ENCODE peak calls at places on chromosomes 16 and 17, in eight cellular contexts. B, A, G, V, O, H, P and R are unnamed samples.

GRCh38 chr16:17369441-17369951 is 101.3 kb downstream of the XYLT1 start:
- DNase-seq in B (no peak), A (no peak), G (peak; percentile 74), V (no peak), O (peak; percentile 76), H (no peak), P (no peak), R (no peak)

GRCh38 chr17:37092701-37093100 is 143.9 kb downstream of the AATF start:
- DNase-seq in B (no peak), A (no peak), G (no peak), V (no peak), O (no peak), H (no peak), P (no peak), R (no peak)

GRCh38 chr16:19067349-19068236 is at the start of gene COQ7:
- DNase-seq in B (peak; percentile 100), A (peak; percentile 100), G (peak; percentile 98), V (peak; percentile 98), O (peak; percentile 99), H (peak; percentile 100), P (peak; percentile 99), R (peak; percentile 99)

GRCh38 chr17:37060094-37060493 is 111.3 kb downstream of the AATF start:
- DNase-seq in B (no peak), A (no peak), G (no peak), V (no peak), O (no peak), H (no peak), P (no peak), R (no peak)

GRCh38 chr16:86355538-86355937 is 154.8 kb upstream of the FOXF1 start:
- DNase-seq in B (peak; percentile 95), A (peak; percentile 80), G (no peak), V (no peak), O (no peak), H (peak; percentile 55), P (no peak), R (peak; percentile 54)

GRCh38 chr17:61862975-61863800 is at the start of gene BRIP1:
- DNase-seq in B (peak; percentile 91), A (peak; percentile 96), G (peak; percentile 82), V (peak; percentile 98), O (peak; percentile 94), H (peak; percentile 59), P (peak; percentile 98), R (peak; percentile 94)

GRCh38 chr17:12510535-12510934 is 155.2 kb upstream of the MYOCD start:
- DNase-seq in B (peak; percentile 49), A (peak; percentile 48), G (no peak), V (peak; percentile 25), O (no peak), H (no peak), P (no peak), R (no peak)

GRCh38 chr16:73326770-73327470 is 279.0 kb upstream of the ZFHX3 start:
- DNase-seq in B (no peak), A (no peak), G (no peak), V (no peak), O (no peak), H (no peak), P (no peak), R (peak; percentile 9)

GRCh38 chr16:57999366-57999970 is 1.0 kb downstream of the ZNF319 start:
- DNase-seq in B (peak; percentile 27), A (peak; percentile 54), G (peak; percentile 30), V (no peak), O (no peak), H (no peak), P (no peak), R (no peak)

GRCh38 chr17:82297280-82297803 is 20.1 kb downstream of the CD7 start:
- DNase-seq in B (peak; percentile 80), A (peak; percentile 96), G (peak; percentile 87), V (peak; percentile 86), O (peak; percentile 85), H (no peak), P (peak; percentile 98), R (peak; percentile 90)

GRCh38 chr17:82299452-82299851 is 18.0 kb downstream of the CD7 start:
- DNase-seq in B (no peak), A (no peak), G (peak; percentile 51), V (no peak), O (no peak), H (no peak), P (no peak), R (no peak)

GRCh38 chr17:82297804-82298537 is 19.4 kb downstream of the CD7 start:
- DNase-seq in B (peak; percentile 90), A (peak; percentile 97), G (peak; percentile 93), V (peak; percentile 97), O (peak; percentile 90), H (peak; percentile 75), P (peak; percentile 98), R (peak; percentile 90)

GRCh38 chr17:82300228-82300627 is 17.2 kb downstream of the CD7 start:
- DNase-seq in B (no peak), A (no peak), G (no peak), V (no peak), O (no peak), H (no peak), P (no peak), R (no peak)

GRCh38 chr17:82298538-82299421 is 18.6 kb downstream of the CD7 start:
- DNase-seq in B (no peak), A (no peak), G (peak; percentile 48), V (no peak), O (no peak), H (no peak), P (no peak), R (no peak)
- H3K4me3 ChIP-seq in B (peak overlapping the region; percentile 58), A (peak overlapping the region; percentile 33), G (peak overlapping the region; percentile 34), V (peak overlapping the region; percentile 69), O (peak overlapping the region; percentile 40), H (peak overlapping the region; percentile 56), P (no peak overlapping the region), R (peak overlapping the region; percentile 52)

GRCh38 chr17:4500188-4500565 is 1.5 kb downstream of the SPNS2 start:
- DNase-seq in B (no peak), A (no peak), G (no peak), V (no peak), O (no peak), H (no peak), P (no peak), R (no peak)

GRCh38 chr17:4501295-4501949 is 2.7 kb downstream of the SPNS2 start:
- DNase-seq in B (no peak), A (no peak), G (no peak), V (no peak), O (peak; percentile 61), H (no peak), P (no peak), R (no peak)

GRCh38 chr17:4498461-4499397 is at the start of gene SPNS2:
- DNase-seq in B (no peak), A (peak; percentile 72), G (peak; percentile 70), V (peak; percentile 48), O (peak; percentile 53), H (no peak), P (no peak), R (no peak)

GRCh38 chr17:4497101-4497824 is 1.4 kb upstream of the SPNS2 start:
- DNase-seq in B (peak; percentile 52), A (peak; percentile 43), G (no peak), V (peak; percentile 79), O (no peak), H (no peak), P (no peak), R (no peak)

GRCh38 chr17:4499431-4500187 is 928 bp downstream of the SPNS2 start:
- DNase-seq in B (no peak), A (peak; percentile 18), G (peak; percentile 22), V (no peak), O (no peak), H (no peak), P (no peak), R (no peak)
- H3K4me3 ChIP-seq in B (no peak overlapping the region), A (no peak overlapping the region), G (peak overlapping the region; percentile 52), V (peak overlapping the region; percentile 57), O (peak overlapping the region; percentile 57), H (no peak overlapping the region), P (no peak overlapping the region), R (no peak overlapping the region)

GRCh38 chr16:1330260-1330914 is 3.1 kb upstream of the BAIAP3 start:
- DNase-seq in B (no peak), A (no peak), G (no peak), V (peak; percentile 57), O (no peak), H (no peak), P (no peak), R (no peak)

GRCh38 chr16:1333149-1333812 is at the start of gene BAIAP3:
- DNase-seq in B (no peak), A (peak; percentile 69), G (peak; percentile 59), V (peak; percentile 27), O (no peak), H (no peak), P (no peak), R (no peak)

GRCh38 chr16:1332618-1333148 is 762 bp upstream of the BAIAP3 start:
- DNase-seq in B (no peak), A (no peak), G (no peak), V (no peak), O (no peak), H (no peak), P (no peak), R (no peak)

GRCh38 chr16:1331712-1332617 is 1.5 kb upstream of the BAIAP3 start:
- DNase-seq in B (no peak), A (peak; percentile 58), G (peak; percentile 54), V (peak; percentile 55), O (peak; percentile 78), H (no peak), P (peak; percentile 94), R (peak; percentile 64)

GRCh38 chr16:1330931-1331711 is 2.3 kb upstream of the BAIAP3 start:
- DNase-seq in B (no peak), A (no peak), G (no peak), V (no peak), O (no peak), H (no peak), P (no peak), R (no peak)
- H3K4me3 ChIP-seq in B (no peak overlapping the region), A (no peak overlapping the region), G (peak overlapping the region; percentile 11), V (peak overlapping the region; percentile 26), O (peak overlapping the region; percentile 36), H (no peak overlapping the region), P (no peak overlapping the region), R (no peak overlapping the region)

DNA sequence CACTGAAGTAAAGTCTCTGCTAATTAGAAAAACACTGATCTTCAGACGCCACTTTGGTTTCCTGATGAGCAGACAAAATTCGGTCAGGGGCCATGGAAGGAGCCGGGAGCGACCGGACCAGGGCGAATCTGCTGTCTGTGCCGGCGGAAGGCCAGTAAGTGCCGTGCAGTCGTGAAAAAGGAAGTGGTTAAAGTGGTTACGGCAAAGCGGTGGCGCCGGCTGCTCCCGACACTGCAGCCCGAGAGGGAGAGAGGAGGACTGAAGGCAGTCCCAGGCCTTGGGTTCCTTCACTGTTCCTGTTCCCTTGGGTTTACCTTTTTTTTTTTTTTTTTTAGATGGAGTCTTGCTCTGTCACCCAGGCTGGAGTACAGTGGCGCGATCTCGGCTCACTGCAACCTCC is 17.3 kb upstream of the HEXD start:
- DNase-seq in B (no peak), A (no peak), G (peak; percentile 40), V (no peak), O (peak; percentile 79), H (no peak), P (no peak), R (no peak)
- H3K4me3 ChIP-seq in B (no peak overlapping the region), A (no peak overlapping the region), G (no peak overlapping the region), V (no peak overlapping the region), O (peak overlapping the region; percentile 11), H (no peak overlapping the region), P (no peak overlapping the region), R (no peak overlapping the region)

GRCh38 chr17:79919164-79919585 is 79.9 kb upstream of the CBX4 start:
- DNase-seq in B (no peak), A (peak; percentile 72), G (no peak), V (peak; percentile 95), O (peak; percentile 90), H (no peak), P (peak; percentile 93), R (no peak)
- H3K4me3 ChIP-seq in B (no peak overlapping the region), A (no peak overlapping the region), G (no peak overlapping the region), V (peak overlapping the region; percentile 42), O (no peak overlapping the region), H (no peak overlapping the region), P (no peak overlapping the region), R (no peak overlapping the region)

GRCh38 chr17:28097254-28097653 is 54.8 kb downstream of the NLK start:
- DNase-seq in B (no peak), A (no peak), G (no peak), V (no peak), O (no peak), H (no peak), P (no peak), R (no peak)
- H3K4me3 ChIP-seq in B (no peak overlapping the region), A (no peak overlapping the region), G (no peak overlapping the region), V (no peak overlapping the region), O (no peak overlapping the region), H (no peak overlapping the region), P (no peak overlapping the region), R (no peak overlapping the region)